ENCODE peak calls at places on chromosome X, in seven cellular contexts. D is left lung; N is GM23338; I is CD8-positive, alpha-beta T cell; K is right atrium auricular region; J is lower leg skin; E is kidney epithelial cell. T is an unnamed sample.

GRCh38 chrX:275967-276587 is 5.1 kb upstream of the PLCXD1 start:
- DNase-seq in K (peak), D (peak), N (peak), J (peak), E (no peak), I (peak), T (peak)

GRCh38 chrX:53279296-53280237 is 1.8 kb downstream of the IQSEC2 start:
- DNase-seq in N (peak), K (no peak), J (no peak), E (no peak), I (no peak), D (no peak), T (no peak)

GRCh38 chrX:147832707-147833348 is 78.9 kb upstream of the FMR1 start:
- DNase-seq in K (no peak), D (no peak), N (no peak), I (no peak), J (no peak), E (no peak), T (no peak)

GRCh38 chrX:32673193-32673592 is 538.2 kb downstream of the DMD start:
- DNase-seq in N (peak), K (no peak), J (no peak), D (no peak), E (no peak), I (no peak), T (peak)

GRCh38 chrX:106170318-106170717 is 2.2 kb downstream of the PWWP3B start:
- DNase-seq in J (no peak), K (no peak), I (no peak), N (peak), E (no peak), D (no peak), T (peak)

GRCh38 chrX:101774340-101774739 is 114.7 kb upstream of the ARMCX2 start:
- DNase-seq in N (no peak), D (no peak), E (no peak), K (no peak), J (no peak), I (no peak), T (no peak)

GRCh38 chrX:49282647-49283011 is 13.0 kb downstream of the PPP1R3F start:
- DNase-seq in D (no peak), K (no peak), I (no peak), J (no peak), E (no peak), N (peak), T (peak)

GRCh38 chrX:144040793-144041192 is 156.9 kb downstream of the UBE2NL start:
- DNase-seq in N (no peak), I (no peak), E (no peak), K (no peak), J (no peak), D (no peak), T (no peak)

GRCh38 chrX:132413459-132413858 is 75.4 kb downstream of the MBNL3 start:
- DNase-seq in E (no peak), N (peak), I (no peak), D (no peak), K (no peak), J (no peak), T (no peak)

GRCh38 chrX:48165246-48165645 is 31.3 kb downstream of the SSX5 start:
- DNase-seq in K (no peak), N (no peak), J (no peak), E (no peak), D (no peak), I (no peak), T (no peak)

GRCh38 chrX:46979340-46979739 is 67.1 kb downstream of the JADE3 start:
- DNase-seq in J (no peak), N (no peak), E (no peak), I (no peak), D (no peak), K (no peak), T (peak)

GRCh38 chrX:40031861-40032422 is 65.8 kb downstream of the BCOR start:
- DNase-seq in J (no peak), D (no peak), N (peak), I (no peak), K (no peak), E (no peak), T (no peak)

GRCh38 chrX:136209016-136209738 is 42.0 kb downstream of the MAP7D3 start:
- DNase-seq in K (no peak), E (no peak), D (no peak), J (no peak), N (peak), I (no peak), T (peak)

GRCh38 chrX:107673933-107674479 is 45.7 kb downstream of the PRPS1 start:
- DNase-seq in I (peak), K (peak), N (peak), J (peak), D (peak), E (no peak), T (peak)

GRCh38 chrX:115531818-115532403 is 29.1 kb upstream of the PLS3 start:
- DNase-seq in J (no peak), E (no peak), N (no peak), D (no peak), I (no peak), K (no peak), T (peak)

DNA sequence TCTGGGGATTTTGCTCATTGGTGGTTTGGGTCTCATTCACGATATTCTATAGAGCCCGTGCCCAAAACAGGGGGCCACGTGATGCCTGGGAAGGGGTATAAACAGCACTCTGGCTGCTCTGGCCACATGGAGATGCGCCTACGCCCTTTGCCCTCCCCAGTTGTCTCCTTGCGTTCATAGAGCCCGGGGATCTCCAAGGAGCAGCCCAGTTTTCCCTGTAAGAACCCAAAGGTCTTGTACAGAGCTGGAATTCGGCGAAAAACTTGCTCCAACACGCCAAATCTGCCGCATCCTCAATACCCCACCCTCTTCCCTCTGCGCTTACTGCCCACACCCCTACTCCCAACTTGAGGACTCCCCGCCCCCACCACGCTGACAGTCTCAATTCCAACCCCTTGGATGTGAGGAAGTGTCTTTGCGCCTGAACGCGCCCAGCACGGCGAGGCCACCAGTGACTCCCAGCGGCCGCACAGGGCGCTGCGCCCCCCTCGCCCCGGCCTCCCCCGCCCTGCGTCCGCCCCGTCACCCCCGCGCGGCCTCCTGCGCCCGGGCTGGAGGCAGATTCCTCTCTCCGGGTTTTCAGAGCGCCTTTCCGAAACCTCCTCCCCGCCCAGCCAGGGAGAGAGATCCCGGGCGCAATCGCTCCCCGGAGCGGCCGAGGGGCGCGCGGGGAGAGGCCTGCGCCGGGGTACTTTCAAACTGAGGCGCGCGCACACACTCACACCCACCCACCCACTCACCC is at the start of gene NHS:
- DNase-seq in I (no peak), K (peak), J (peak), E (no peak), D (peak), N (peak), T (peak)
- TF ChIP-seq CTCF in I (no peak), K (peak), J (no peak), E (peak), D (no peak), N (peak), T (peak)

DNA sequence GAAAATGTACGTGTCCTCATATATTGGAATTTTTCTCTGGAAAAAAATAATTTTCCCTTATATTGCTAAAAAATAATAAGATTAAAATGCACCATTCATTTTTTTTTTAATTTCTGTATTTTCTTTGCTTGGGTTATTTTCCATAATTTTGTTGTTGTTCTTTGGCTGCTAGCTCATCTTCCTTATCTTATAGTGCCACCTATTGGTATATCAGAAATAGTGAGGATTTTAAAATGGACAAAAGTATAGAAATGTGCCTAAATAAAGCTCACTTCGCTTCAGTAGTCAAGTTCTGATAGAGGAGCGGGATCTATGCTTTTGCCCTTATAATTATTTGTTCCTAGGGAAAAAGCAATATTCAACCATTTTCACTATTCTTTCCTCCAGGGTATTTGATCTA is 134.8 kb downstream of the NAP1L3 start:
- DNase-seq in I (no peak), J (no peak), K (no peak), D (no peak), N (peak), E (no peak), T (peak)
- TF ChIP-seq CTCF in I (no peak), J (no peak), K (no peak), D (no peak), N (no peak), E (peak), T (no peak)

GRCh38 chrX:150212672-150213480 is 150.2 kb upstream of the MAMLD1 start:
- DNase-seq in D (no peak), E (no peak), J (no peak), N (peak), K (no peak), I (no peak), T (peak)
- TF ChIP-seq CTCF in D (no peak), E (no peak), J (no peak), N (peak), K (no peak), I (no peak), T (no peak)

GRCh38 chrX:96846841-96847240 is 36.9 kb upstream of the RPA4 start:
- DNase-seq in I (no peak), K (no peak), E (no peak), D (no peak), J (no peak), N (peak), T (no peak)

GRCh38 chrX:96837808-96838207 is 45.9 kb upstream of the RPA4 start:
- DNase-seq in N (no peak), D (no peak), J (no peak), K (no peak), E (no peak), I (no peak), T (peak)

GRCh38 chrX:96841325-96841724 is 42.4 kb upstream of the RPA4 start:
- DNase-seq in K (no peak), I (no peak), J (no peak), E (no peak), D (no peak), N (no peak), T (no peak)

GRCh38 chrX:96843566-96843965 is 40.1 kb upstream of the RPA4 start:
- DNase-seq in N (peak), J (no peak), I (no peak), D (no peak), K (no peak), E (peak), T (peak)
- TF ChIP-seq CTCF in N (peak), J (no peak), I (no peak), D (no peak), K (no peak), E (peak), T (peak)

GRCh38 chrX:25034889-25035288 is 19.1 kb upstream of the ARX start:
- DNase-seq in D (no peak), J (no peak), K (no peak), N (peak), E (no peak), I (no peak), T (peak)
- TF ChIP-seq CTCF in D (no peak), J (no peak), K (no peak), N (peak), E (no peak), I (no peak), T (peak)

DNA sequence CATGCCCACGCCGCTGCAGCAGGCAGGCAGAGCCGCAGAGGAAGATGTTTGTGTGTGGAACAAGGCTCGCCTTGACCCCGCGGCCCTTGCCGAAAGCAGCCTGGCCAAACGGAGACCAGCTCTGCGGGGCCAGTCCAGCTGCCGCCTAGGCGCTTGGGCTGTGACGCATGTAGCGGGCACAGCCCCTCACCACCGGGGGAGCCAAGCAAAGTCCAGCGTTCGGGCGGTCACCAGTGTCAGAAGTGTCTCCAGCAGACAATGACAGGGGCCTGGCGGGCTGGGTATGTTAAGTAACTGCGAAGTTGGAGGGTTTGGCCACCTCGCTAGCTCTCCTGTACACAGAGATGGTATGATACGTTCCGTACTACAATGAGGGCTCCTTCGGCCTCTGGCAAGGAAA is 1.3 kb downstream of the AMER1 start:
- DNase-seq in N (peak), E (no peak), I (no peak), J (no peak), D (peak), K (no peak), T (peak)
- TF ChIP-seq CTCF in N (no peak), E (no peak), I (no peak), J (no peak), D (no peak), K (no peak), T (no peak)

DNA sequence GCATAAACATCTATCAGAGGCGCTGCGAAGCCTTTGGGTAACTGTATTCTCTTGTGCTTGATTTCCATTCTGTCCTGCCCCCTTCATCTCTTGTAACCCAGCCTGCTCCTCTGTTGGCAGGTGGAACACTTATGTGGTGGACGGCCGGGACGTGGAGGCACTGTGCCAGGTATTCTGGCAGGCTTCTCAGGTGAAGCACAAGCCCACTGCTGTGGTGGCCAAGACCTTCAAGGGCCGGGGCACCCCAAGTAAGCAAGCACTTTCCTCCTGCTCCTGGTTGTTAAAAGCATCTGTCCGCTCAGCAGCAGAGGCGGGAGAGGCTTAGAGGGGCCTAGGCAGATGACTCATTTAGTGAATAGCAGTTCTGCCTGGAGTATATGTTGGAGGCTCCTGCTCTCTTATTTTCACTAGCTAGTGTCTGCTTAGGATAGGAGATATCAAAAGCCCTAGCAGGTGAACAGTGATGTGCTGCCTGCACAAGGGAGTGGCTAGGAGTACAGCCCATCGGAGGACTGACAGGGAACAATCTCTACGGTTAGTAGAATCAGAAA is 15.5 kb downstream of the TKTL1 start:
- DNase-seq in E (no peak), J (no peak), K (no peak), N (no peak), I (no peak), D (no peak), T (no peak)
- TF ChIP-seq CTCF in E (no peak), J (no peak), K (no peak), N (no peak), I (no peak), D (no peak), T (no peak)

GRCh38 chrX:21711848-21712197 is 46.1 kb downstream of the SMPX start:
- DNase-seq in J (no peak), I (no peak), K (no peak), E (no peak), D (no peak), N (no peak), T (no peak)

GRCh38 chrX:21702725-21703228 is 44.6 kb upstream of the KLHL34 start:
- DNase-seq in E (no peak), J (no peak), I (no peak), D (no peak), K (no peak), N (no peak), T (no peak)

GRCh38 chrX:21711126-21711847 is 46.6 kb downstream of the SMPX start:
- DNase-seq in J (no peak), E (no peak), D (no peak), N (no peak), I (no peak), K (no peak), T (no peak)

GRCh38 chrX:21705215-21705614 is 47.1 kb upstream of the KLHL34 start:
- DNase-seq in I (no peak), J (no peak), N (no peak), E (no peak), D (no peak), K (no peak), T (no peak)

DNA sequence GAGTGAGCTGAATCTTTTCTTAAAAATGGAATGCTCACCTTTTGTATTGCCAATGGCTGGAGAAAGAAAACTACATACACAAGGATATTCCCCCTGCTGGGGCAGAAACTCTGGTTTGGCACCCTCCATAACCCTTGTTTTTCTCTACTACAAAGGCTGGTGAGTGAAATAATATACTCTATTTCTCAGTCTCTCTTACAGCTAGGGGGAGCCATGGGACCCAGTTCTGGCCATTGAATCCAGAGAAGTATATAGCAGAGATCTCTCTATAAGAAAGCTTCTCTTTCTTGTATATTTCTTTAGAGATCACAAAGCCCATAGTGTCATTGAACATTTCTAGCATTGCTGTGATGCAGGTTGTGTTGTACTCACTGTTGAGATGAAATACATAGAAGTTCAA is 49.8 kb downstream of the SMPX start:
- DNase-seq in N (peak), D (no peak), K (no peak), E (no peak), I (no peak), J (no peak), T (no peak)
- TF ChIP-seq CTCF in N (peak), D (no peak), K (no peak), E (peak), I (no peak), J (no peak), T (peak)

GRCh38 chrX:30734782-30735181 is 81.6 kb downstream of the GK start:
- DNase-seq in D (no peak), K (no peak), E (no peak), J (no peak), N (no peak), I (no peak), T (no peak)

GRCh38 chrX:30733852-30734660 is 80.8 kb downstream of the GK start:
- DNase-seq in I (no peak), K (no peak), N (no peak), E (no peak), D (no peak), J (no peak), T (no peak)

GRCh38 chrX:30741545-30741944 is 88.3 kb downstream of the GK start:
- DNase-seq in E (no peak), I (no peak), N (peak), D (no peak), K (no peak), J (no peak), T (no peak)

DNA sequence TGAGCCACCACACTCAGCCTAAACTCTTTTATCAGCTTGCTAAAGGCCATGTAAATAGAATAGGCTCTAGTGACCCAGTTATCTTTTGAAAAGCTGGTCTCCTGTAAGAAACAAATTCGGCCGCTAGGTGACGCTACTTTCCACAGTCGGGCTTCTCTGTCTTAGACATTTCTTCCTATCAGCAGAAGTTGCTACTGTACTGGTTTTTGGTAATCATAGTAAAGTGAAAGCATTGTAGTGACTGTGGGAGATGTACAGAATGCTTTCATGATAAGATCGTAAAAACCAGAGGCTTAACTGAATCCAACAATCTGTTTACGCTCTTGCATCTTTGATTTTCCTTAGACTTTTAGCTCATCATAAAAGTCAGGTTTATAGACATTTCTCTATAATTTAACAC is 82.6 kb downstream of the GK start:
- DNase-seq in D (no peak), E (peak), J (peak), N (peak), I (peak), K (peak), T (peak)
- TF ChIP-seq CTCF in D (peak), E (peak), J (no peak), N (peak), I (peak), K (peak), T (peak)